ENCODE peak calls at places on chromosome 16, in four cellular contexts. One of them, this sample, is unnamed.
A peak's percentile ranks its signal among the peaks of the same experiment; 100 is the strongest.

GRCh38 chr16:7182510-7183109 is 150.0 kb upstream of the RBFOX1 start:
- DNase-seq in LoVo: no peak
- DNase-seq in mucosa of descending colon: no peak
- DNase-seq in AG04450: no peak
- DNase-seq in this sample: no peak

GRCh38 chr16:85734311-85735017 is 16.4 kb downstream of the C16orf74 start:
- DNase-seq in LoVo: no peak
- DNase-seq in mucosa of descending colon: no peak
- DNase-seq in AG04450: no peak
- DNase-seq in this sample: no peak

GRCh38 chr16:25060920-25061319 is 45.8 kb upstream of the ARHGAP17 start:
- DNase-seq in LoVo: no peak
- DNase-seq in mucosa of descending colon: no peak
- DNase-seq in AG04450: no peak
- DNase-seq in this sample: no peak

GRCh38 chr16:49562228-49562627 is 188.6 kb downstream of the C16orf78 start:
- DNase-seq in LoVo: no peak
- DNase-seq in mucosa of descending colon: no peak
- DNase-seq in AG04450: no peak
- DNase-seq in this sample: no peak

GRCh38 chr16:49061315-49061714 is 220.3 kb downstream of the CBLN1 start:
- DNase-seq in LoVo: no peak
- DNase-seq in mucosa of descending colon: no peak
- DNase-seq in AG04450: no peak
- DNase-seq in this sample: no peak

GRCh38 chr16:22425036-22425801 is 50.8 kb upstream of the CDR2 start:
- DNase-seq in LoVo: no peak
- DNase-seq in mucosa of descending colon: no peak
- DNase-seq in AG04450: no peak
- DNase-seq in this sample: no peak

GRCh38 chr16:68064791-68065365 is 20.3 kb upstream of the NFATC3 start:
- DNase-seq in LoVo: peak; percentile 43
- DNase-seq in mucosa of descending colon: peak; percentile 76
- DNase-seq in AG04450: no peak
- DNase-seq in this sample: peak; percentile 76

GRCh38 chr16:566475-567361 is at the start of gene NHLRC4:
- DNase-seq in LoVo: no peak
- DNase-seq in mucosa of descending colon: peak; percentile 72
- DNase-seq in AG04450: no peak
- DNase-seq in this sample: no peak

GRCh38 chr16:85667261-85667660 is 21.5 kb downstream of the GINS2 start:
- DNase-seq in LoVo: no peak
- DNase-seq in mucosa of descending colon: peak; percentile 23
- DNase-seq in AG04450: no peak
- DNase-seq in this sample: peak; percentile 53

GRCh38 chr16:29662729-29663019 is 373 bp upstream of the SPN start:
- DNase-seq in LoVo: no peak
- DNase-seq in mucosa of descending colon: peak; percentile 53
- DNase-seq in AG04450: no peak
- DNase-seq in this sample: no peak

GRCh38 chr16:26578748-26579147 is 488.0 kb upstream of the C16orf82 start:
- DNase-seq in LoVo: no peak
- DNase-seq in mucosa of descending colon: no peak
- DNase-seq in AG04450: no peak
- DNase-seq in this sample: no peak